ENCODE peak calls at places on chromosomes 4 and X, in seven cellular contexts. One of them, this sample, is unnamed.

GRCh38 chrX:16785247-16786138 is 773 bp upstream of the TXLNG start:
- DNase-seq in tibial nerve: no peak
- DNase-seq in cardiac muscle cell: peak; percentile 49
- DNase-seq in HCT116: no peak
- DNase-seq in left lung: peak; percentile 39
- DNase-seq in pancreas: no peak
- DNase-seq in A549: no peak
- DNase-seq in this sample: peak; percentile 56

GRCh38 chr4:100790838-100791615 is 273.2 kb upstream of the EMCN start:
- DNase-seq in tibial nerve: no peak
- DNase-seq in cardiac muscle cell: no peak
- DNase-seq in HCT116: no peak
- DNase-seq in left lung: no peak
- DNase-seq in pancreas: no peak
- DNase-seq in A549: no peak
- DNase-seq in this sample: no peak

GRCh38 chr4:26464420-26465095 is 25.7 kb downstream of the CCKAR start:
- DNase-seq in tibial nerve: no peak
- DNase-seq in cardiac muscle cell: no peak
- DNase-seq in HCT116: no peak
- DNase-seq in left lung: no peak
- DNase-seq in pancreas: no peak
- DNase-seq in A549: no peak
- DNase-seq in this sample: no peak

GRCh38 chrX:88136328-88136727 is 610.7 kb upstream of the CPXCR1 start:
- DNase-seq in tibial nerve: no peak
- DNase-seq in cardiac muscle cell: peak; percentile 20
- DNase-seq in HCT116: no peak
- DNase-seq in left lung: no peak
- DNase-seq in pancreas: no peak
- DNase-seq in A549: no peak
- DNase-seq in this sample: no peak

GRCh38 chr4:100117749-100118148 is 72.5 kb downstream of the DDIT4L start:
- DNase-seq in tibial nerve: no peak
- DNase-seq in cardiac muscle cell: no peak
- DNase-seq in HCT116: no peak
- DNase-seq in left lung: no peak
- DNase-seq in pancreas: no peak
- DNase-seq in A549: no peak
- DNase-seq in this sample: no peak

GRCh38 chr4:159141193-159141592 is 38.3 kb downstream of the RAPGEF2 start:
- DNase-seq in tibial nerve: no peak
- DNase-seq in cardiac muscle cell: no peak
- DNase-seq in HCT116: no peak
- DNase-seq in left lung: no peak
- DNase-seq in pancreas: no peak
- DNase-seq in A549: no peak
- DNase-seq in this sample: no peak

GRCh38 chrX:120022763-120023162 is 54.7 kb downstream of the RHOXF2B start:
- DNase-seq in tibial nerve: no peak
- DNase-seq in cardiac muscle cell: no peak
- DNase-seq in HCT116: no peak
- DNase-seq in left lung: no peak
- DNase-seq in pancreas: no peak
- DNase-seq in A549: no peak
- DNase-seq in this sample: no peak

GRCh38 chr4:123555500-123556273 is 159.1 kb downstream of the SPRY1 start:
- DNase-seq in tibial nerve: peak; percentile 81
- DNase-seq in cardiac muscle cell: peak; percentile 60
- DNase-seq in HCT116: no peak
- DNase-seq in left lung: peak; percentile 86
- DNase-seq in pancreas: peak; percentile 77
- DNase-seq in A549: peak; percentile 19
- DNase-seq in this sample: peak; percentile 87

GRCh38 chr4:142088906-142089305 is 452.5 kb downstream of the IL15 start:
- DNase-seq in tibial nerve: no peak
- DNase-seq in cardiac muscle cell: no peak
- DNase-seq in HCT116: no peak
- DNase-seq in left lung: no peak
- DNase-seq in pancreas: no peak
- DNase-seq in A549: no peak
- DNase-seq in this sample: no peak

GRCh38 chrX:68365356-68365755 is 67.9 kb downstream of the OPHN1 start:
- DNase-seq in tibial nerve: no peak
- DNase-seq in cardiac muscle cell: no peak
- DNase-seq in HCT116: no peak
- DNase-seq in left lung: no peak
- DNase-seq in pancreas: no peak
- DNase-seq in A549: no peak
- DNase-seq in this sample: no peak

GRCh38 chrX:78104447-78105176 is 564 bp downstream of the PGK1 start:
- DNase-seq in tibial nerve: no peak
- DNase-seq in cardiac muscle cell: peak; percentile 17
- DNase-seq in HCT116: no peak
- DNase-seq in left lung: peak; percentile 62
- DNase-seq in pancreas: peak; percentile 59
- DNase-seq in A549: peak; percentile 35
- DNase-seq in this sample: peak; percentile 51

GRCh38 chr4:15149842-15150592 is 147.7 kb downstream of the CPEB2 start:
- DNase-seq in tibial nerve: peak; percentile 66
- DNase-seq in cardiac muscle cell: peak; percentile 73
- DNase-seq in HCT116: peak; percentile 27
- DNase-seq in left lung: peak; percentile 79
- DNase-seq in pancreas: peak; percentile 69
- DNase-seq in A549: peak; percentile 43
- DNase-seq in this sample: peak; percentile 73

GRCh38 chr4:7693711-7694110 is 245.9 kb downstream of the AFAP1 start:
- DNase-seq in tibial nerve: no peak
- DNase-seq in cardiac muscle cell: no peak
- DNase-seq in HCT116: no peak
- DNase-seq in left lung: no peak
- DNase-seq in pancreas: no peak
- DNase-seq in A549: no peak
- DNase-seq in this sample: peak; percentile 4

GRCh38 chrX:11100281-11101035 is 10.7 kb upstream of the HCCS start:
- DNase-seq in tibial nerve: no peak
- DNase-seq in cardiac muscle cell: peak; percentile 70
- DNase-seq in HCT116: no peak
- DNase-seq in left lung: no peak
- DNase-seq in pancreas: no peak
- DNase-seq in A549: peak; percentile 36
- DNase-seq in this sample: no peak

DNA sequence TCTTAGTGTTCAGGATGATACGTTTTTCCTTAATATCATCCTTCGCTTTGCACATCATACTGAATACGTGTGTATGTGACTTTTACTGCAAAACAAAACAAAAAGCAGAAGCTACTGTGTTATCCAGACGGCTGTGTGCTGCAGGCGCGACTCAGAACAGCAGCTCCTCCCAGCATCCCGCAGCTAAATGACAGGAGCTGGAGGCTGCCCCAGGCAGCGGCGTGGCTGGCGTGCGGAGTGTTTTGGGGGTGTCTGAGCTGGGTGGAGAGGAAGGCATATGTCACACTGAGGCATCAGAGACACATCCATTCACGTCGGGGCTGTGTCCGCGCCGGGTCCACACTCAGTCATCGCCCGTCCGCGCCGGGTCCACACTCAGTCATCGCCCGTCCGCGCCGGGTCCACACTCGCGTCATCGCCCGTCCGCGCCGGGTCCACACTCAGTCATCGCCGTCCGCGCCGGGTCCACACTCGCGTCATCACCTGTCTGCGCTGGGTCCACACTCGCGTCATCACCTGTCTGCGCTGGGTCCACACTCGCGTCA is 16.6 kb downstream of the PCGF3 start:
- DNase-seq in tibial nerve: no peak
- DNase-seq in cardiac muscle cell: no peak
- DNase-seq in HCT116: no peak
- DNase-seq in left lung: no peak
- DNase-seq in pancreas: no peak
- DNase-seq in A549: no peak
- DNase-seq in this sample: no peak
- TF ChIP-seq CTCF in tibial nerve: no peak
- TF ChIP-seq CTCF in cardiac muscle cell: no peak
- TF ChIP-seq CTCF in HCT116: no peak
- TF ChIP-seq CTCF in left lung: no peak
- TF ChIP-seq CTCF in pancreas: no peak
- TF ChIP-seq CTCF in A549: no peak
- TF ChIP-seq CTCF in this sample: no peak

GRCh38 chrX:105314468-105314867 is 94.0 kb upstream of the TEX13A start:
- DNase-seq in tibial nerve: no peak
- DNase-seq in cardiac muscle cell: no peak
- DNase-seq in HCT116: no peak
- DNase-seq in left lung: no peak
- DNase-seq in pancreas: no peak
- DNase-seq in A549: no peak
- DNase-seq in this sample: no peak
- H3K27ac ChIP-seq in tibial nerve: no peak overlapping the region
- H3K27ac ChIP-seq in cardiac muscle cell: no peak overlapping the region
- H3K27ac ChIP-seq in HCT116: no peak overlapping the region
- H3K27ac ChIP-seq in left lung: no peak overlapping the region
- H3K27ac ChIP-seq in pancreas: no peak overlapping the region
- H3K27ac ChIP-seq in A549: no peak overlapping the region
- H3K27ac ChIP-seq in this sample: no peak overlapping the region

DNA sequence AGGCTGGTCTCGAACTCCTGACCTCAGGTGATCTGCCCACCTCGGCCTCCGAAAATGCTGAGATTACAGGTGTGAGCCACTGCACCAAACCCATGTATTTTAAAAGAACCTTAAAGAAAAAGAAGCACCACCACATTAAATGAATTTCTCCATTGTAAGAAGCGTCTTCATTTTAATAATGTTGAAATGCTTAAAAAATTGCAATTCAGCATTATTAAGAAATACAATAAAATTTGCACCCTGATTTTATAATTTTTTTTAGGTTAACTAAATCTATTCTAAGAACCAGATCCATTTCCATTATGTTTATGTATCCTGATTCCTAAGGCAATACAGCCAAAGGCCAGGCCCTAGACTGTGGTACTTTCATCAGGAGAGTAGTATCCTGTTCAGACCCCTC is 167.2 kb downstream of the BTC start:
- DNase-seq in tibial nerve: no peak
- DNase-seq in cardiac muscle cell: no peak
- DNase-seq in HCT116: no peak
- DNase-seq in left lung: no peak
- DNase-seq in pancreas: no peak
- DNase-seq in A549: no peak
- DNase-seq in this sample: no peak
- H3K4me1 ChIP-seq in tibial nerve: no peaks in the 10 kb centered on the region
- H3K4me1 ChIP-seq in cardiac muscle cell: no peaks in the 10 kb centered on the region
- H3K4me1 ChIP-seq in HCT116: peaks cover 79% of the 10 kb centered on the region
- H3K4me1 ChIP-seq in left lung: peaks cover 72% of the 10 kb centered on the region
- H3K4me1 ChIP-seq in pancreas: no peaks in the 10 kb centered on the region
- H3K4me1 ChIP-seq in A549: peaks cover 80% of the 10 kb centered on the region
- H3K4me1 ChIP-seq in this sample: no peaks in the 10 kb centered on the region

GRCh38 chr4:53490965-53491622 is 100.2 kb downstream of the LNX1 start:
- DNase-seq in tibial nerve: peak; percentile 28
- DNase-seq in cardiac muscle cell: peak; percentile 53
- DNase-seq in HCT116: peak; percentile 27
- DNase-seq in left lung: no peak
- DNase-seq in pancreas: no peak
- DNase-seq in A549: peak; percentile 46
- DNase-seq in this sample: no peak
- TF ChIP-seq CTCF in tibial nerve: peak; percentile 64
- TF ChIP-seq CTCF in cardiac muscle cell: peak; percentile 76
- TF ChIP-seq CTCF in HCT116: peak; percentile 71
- TF ChIP-seq CTCF in left lung: peak; percentile 44
- TF ChIP-seq CTCF in pancreas: peak; percentile 59
- TF ChIP-seq CTCF in A549: peak; percentile 52
- TF ChIP-seq CTCF in this sample: peak; percentile 71

GRCh38 chr4:168917150-168917779 is 92.8 kb downstream of the CBR4 start:
- DNase-seq in tibial nerve: no peak
- DNase-seq in cardiac muscle cell: peak; percentile 46
- DNase-seq in HCT116: peak; percentile 22
- DNase-seq in left lung: no peak
- DNase-seq in pancreas: no peak
- DNase-seq in A549: peak; percentile 25
- DNase-seq in this sample: no peak
- H3K27ac ChIP-seq in tibial nerve: peak overlapping the region; percentile 57
- H3K27ac ChIP-seq in cardiac muscle cell: peak overlapping the region; percentile 62
- H3K27ac ChIP-seq in HCT116: peak overlapping the region; percentile 25
- H3K27ac ChIP-seq in left lung: no peak overlapping the region
- H3K27ac ChIP-seq in pancreas: no peak overlapping the region
- H3K27ac ChIP-seq in A549: no peak overlapping the region
- H3K27ac ChIP-seq in this sample: peak overlapping the region; percentile 46

GRCh38 chr4:134189949-134190348 is 11.6 kb downstream of the PABPC4L start:
- DNase-seq in tibial nerve: no peak
- DNase-seq in cardiac muscle cell: no peak
- DNase-seq in HCT116: no peak
- DNase-seq in left lung: no peak
- DNase-seq in pancreas: no peak
- DNase-seq in A549: no peak
- DNase-seq in this sample: no peak
- H3K4me1 ChIP-seq in tibial nerve: no peaks in the 10 kb centered on the region
- H3K4me1 ChIP-seq in cardiac muscle cell: peaks cover 3% of the 10 kb centered on the region
- H3K4me1 ChIP-seq in HCT116: no peaks in the 10 kb centered on the region
- H3K4me1 ChIP-seq in left lung: no peaks in the 10 kb centered on the region
- H3K4me1 ChIP-seq in pancreas: no peaks in the 10 kb centered on the region
- H3K4me1 ChIP-seq in A549: no peaks in the 10 kb centered on the region
- H3K4me1 ChIP-seq in this sample: no peaks in the 10 kb centered on the region

This sample was measured in psoas muscle.